ENCODE peak calls at places on chromosomes 3 and 15, in six cellular contexts. L, Y, P, F, G and S are unnamed samples.

GRCh38 chr3:112818289-112818688 is 28.4 kb downstream of the CD200R1L start:
- DNase-seq in L (no peak), Y (no peak), P (peak), F (no peak), G (peak), S (peak)

GRCh38 chr3:25532763-25533162 is 104.7 kb downstream of the RARB start:
- DNase-seq in L (no peak), Y (peak), P (peak), F (peak), G (no peak), S (no peak)

GRCh38 chr3:21942328-21942727 is 191.3 kb upstream of the ZNF385D start:
- DNase-seq in L (no peak), Y (no peak), P (peak), F (no peak), G (peak), S (peak)

GRCh38 chr3:173043757-173044156 is 97.3 kb downstream of the SPATA16 start:
- DNase-seq in L (no peak), Y (no peak), P (no peak), F (no peak), G (no peak), S (no peak)

GRCh38 chr3:182886497-182886896 is 93.2 kb downstream of the ATP11B start:
- DNase-seq in L (no peak), Y (no peak), P (peak), F (no peak), G (no peak), S (no peak)

GRCh38 chr15:40894689-40895308 is 549 bp downstream of the VPS18 start:
- DNase-seq in L (peak), Y (peak), P (peak), F (peak), G (no peak), S (peak)

GRCh38 chr3:180630360-180630759 is 28.4 kb downstream of the TTC14 start:
- DNase-seq in L (no peak), Y (no peak), P (peak), F (no peak), G (no peak), S (no peak)

GRCh38 chr3:62622553-62623174 is 249.3 kb upstream of the FEZF2 start:
- DNase-seq in L (no peak), Y (peak), P (peak), F (peak), G (no peak), S (peak)

GRCh38 chr15:83092309-83092976 is 15.0 kb upstream of the TM6SF1 start:
- DNase-seq in L (peak), Y (peak), P (peak), F (peak), G (no peak), S (no peak)

GRCh38 chr15:68154923-68155559 is 50.1 kb downstream of the CALML4 start:
- DNase-seq in L (peak), Y (peak), P (peak), F (peak), G (no peak), S (peak)

GRCh38 chr15:28260317-28260716 is 61.7 kb downstream of the HERC2 start:
- DNase-seq in L (no peak), Y (no peak), P (no peak), F (no peak), G (no peak), S (no peak)

GRCh38 chr3:36792342-36792741 is 28.0 kb upstream of the DCLK3 start:
- DNase-seq in L (no peak), Y (no peak), P (peak), F (peak), G (no peak), S (peak)

DNA sequence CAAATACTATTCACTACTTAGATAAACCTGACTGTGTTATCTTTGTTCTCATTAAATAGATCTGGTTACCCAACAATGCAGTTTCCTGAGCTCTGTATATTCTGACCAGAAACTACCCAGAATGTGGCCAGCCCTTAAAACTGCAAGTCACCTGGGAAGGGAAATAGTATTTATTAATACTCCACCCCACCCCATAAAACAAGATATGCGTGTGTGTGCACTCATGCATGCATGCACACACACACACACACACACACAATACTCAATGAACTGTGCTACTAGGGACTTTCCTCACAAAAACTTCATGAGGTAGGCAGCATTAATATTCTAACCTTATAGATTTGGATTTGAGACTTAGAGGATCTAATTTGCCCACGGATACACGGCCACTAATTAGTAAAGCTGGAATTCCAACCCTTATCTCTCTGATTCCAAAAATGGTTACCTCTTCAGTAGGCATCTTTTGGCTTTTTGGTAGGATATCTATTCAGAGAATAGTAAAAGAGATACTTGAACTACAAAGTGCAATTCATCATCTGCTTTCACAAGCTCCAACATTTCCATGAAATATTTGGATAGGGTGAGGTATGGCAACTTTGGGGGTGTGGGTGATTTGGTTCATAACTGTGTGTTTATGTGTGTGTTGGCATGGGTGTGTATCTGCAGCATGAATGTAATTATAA is 197.0 kb upstream of the CFAP20DC start:
- DNase-seq in L (no peak), Y (no peak), P (no peak), F (peak), G (no peak), S (no peak)
- H3K4me3 ChIP-seq in L (no peak), Y (no peak), P (no peak), F (no peak), G (no peak), S (no peak)

GRCh38 chr15:22978691-22979068 is 1.5 kb downstream of the CYFIP1 start:
- DNase-seq in L (no peak), Y (no peak), P (no peak), F (no peak), G (no peak), S (no peak)
- H3K4me3 ChIP-seq in L (peak), Y (peak), P (peak), F (peak), G (peak), S (peak)

GRCh38 chr15:23444269-23444668 is 2.8 kb downstream of the GOLGA6L2 start:
- DNase-seq in L (no peak), Y (no peak), P (no peak), F (no peak), G (no peak), S (no peak)
- H3K4me3 ChIP-seq in L (no peak), Y (no peak), P (no peak), F (no peak), G (no peak), S (no peak)

DNA sequence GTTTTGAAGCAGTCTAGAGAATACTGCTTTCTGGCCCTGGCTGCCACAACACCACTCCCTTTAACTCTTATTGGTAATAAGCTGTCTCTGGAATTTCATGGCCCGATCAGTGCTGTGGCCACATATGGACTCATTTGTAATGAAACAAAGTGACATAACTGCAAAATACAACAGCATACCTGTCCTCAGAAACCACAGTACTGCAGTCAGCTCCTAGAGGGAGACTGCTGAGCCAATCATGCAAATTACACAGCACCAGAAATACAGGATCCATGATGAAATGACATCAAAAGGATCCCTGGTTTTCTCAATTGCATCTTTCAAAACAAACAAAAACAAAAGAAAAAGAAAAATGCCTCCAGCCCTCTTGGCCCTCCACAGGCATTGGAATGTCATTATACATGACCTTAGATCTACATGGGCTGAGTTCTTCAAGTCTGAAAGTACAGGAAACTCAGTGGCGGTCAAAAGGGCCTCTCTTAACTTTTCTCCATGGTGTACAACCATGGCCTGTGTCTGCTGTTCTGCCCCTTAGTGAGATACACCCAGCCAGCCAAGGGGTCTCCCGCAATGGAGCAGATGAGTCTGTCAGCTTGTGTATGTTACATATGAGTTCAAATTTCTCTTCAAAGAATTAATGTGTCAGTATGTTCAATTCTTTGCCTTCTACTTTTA is 24.9 kb upstream of the KBTBD12 start:
- DNase-seq in L (no peak), Y (no peak), P (peak), F (peak), G (no peak), S (peak)
- H3K4me3 ChIP-seq in L (no peak), Y (no peak), P (no peak), F (no peak), G (no peak), S (no peak)

DNA sequence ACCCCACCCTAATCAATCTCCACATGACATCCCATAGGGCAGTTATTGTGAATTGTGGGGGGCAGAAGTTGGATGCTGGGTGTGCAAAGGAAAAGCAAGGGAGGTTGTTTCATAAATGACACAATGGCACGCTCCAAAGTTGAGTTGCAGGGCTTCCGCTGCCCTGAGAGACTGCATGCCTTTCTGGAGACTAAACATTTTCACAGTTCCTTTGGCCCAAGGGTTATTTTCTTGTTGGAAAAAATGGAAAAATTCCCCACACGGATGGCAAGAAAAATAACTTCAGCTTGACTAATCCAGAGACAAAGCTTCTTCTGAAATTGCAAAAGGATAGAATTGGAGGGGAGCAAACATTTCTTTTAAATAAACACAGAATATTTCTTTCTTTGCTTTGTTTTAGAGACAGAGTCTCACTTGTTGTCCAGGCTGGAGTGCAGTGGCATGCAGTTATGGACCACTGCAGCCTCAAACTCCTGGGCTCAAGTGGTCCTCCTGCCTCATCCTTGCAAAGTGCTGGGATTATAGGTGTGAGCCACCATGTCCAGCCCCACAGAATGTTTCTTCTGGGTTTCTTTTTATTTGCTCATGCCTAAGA is 19.1 kb upstream of the TPM1 start:
- DNase-seq in L (no peak), Y (no peak), P (peak), F (no peak), G (peak), S (peak)
- H3K4me3 ChIP-seq in L (no peak), Y (no peak), P (no peak), F (no peak), G (no peak), S (no peak)